ENCODE peak calls at places on chromosomes 7 and 10, in five cellular contexts. G, H, D, R and S are unnamed samples. For H3K4me1, the result is how much of the 10 kb centered on the place peaks cover.

GRCh38 chr10:17062493-17063487 is 66.8 kb downstream of the CUBN start:
- DNase-seq in H (no peak), G (no peak), R (no peak), D (no peak), S (peak)

GRCh38 chr7:112001089-112001826 is 204.9 kb downstream of the DOCK4 start:
- DNase-seq in D (no peak), G (no peak), R (no peak), H (no peak), S (no peak)

GRCh38 chr7:26060713-26061339 is 91.2 kb upstream of the NFE2L3 start:
- DNase-seq in D (no peak), R (no peak), H (no peak), G (no peak), S (no peak)

GRCh38 chr10:5570007-5570655 is 45.4 kb downstream of the CALML3 start:
- DNase-seq in D (no peak), H (peak), G (no peak), R (no peak), S (no peak)

GRCh38 chr10:107442035-107442505 is 277.6 kb upstream of the SORCS1 start:
- DNase-seq in D (no peak), R (no peak), G (no peak), H (no peak), S (no peak)

GRCh38 chr7:68537228-68538071 is 1060.8 kb upstream of the AUTS2 start:
- DNase-seq in R (no peak), D (no peak), G (no peak), H (no peak), S (no peak)

GRCh38 chr7:37201003-37201875 is 247.4 kb downstream of the ELMO1 start:
- DNase-seq in H (peak), R (peak), G (peak), D (peak), S (peak)

GRCh38 chr7:129376778-129377700 is 57.2 kb upstream of the STRIP2 start:
- DNase-seq in H (no peak), D (no peak), G (no peak), R (no peak), S (no peak)

GRCh38 chr10:47402681-47403301 is 18.7 kb upstream of the ZNF488 start:
- DNase-seq in G (peak), D (peak), R (no peak), H (peak), S (peak)

GRCh38 chr7:154388999-154389398 is 336.8 kb downstream of the DPP6 start:
- DNase-seq in G (no peak), R (no peak), H (no peak), D (no peak), S (no peak)

GRCh38 chr7:128381161-128381821 is 19.8 kb upstream of the PRRT4 start:
- DNase-seq in R (no peak), H (peak), G (peak), D (no peak), S (peak)

GRCh38 chr7:55063633-55064032 is 44.8 kb downstream of the EGFR start:
- DNase-seq in D (no peak), G (no peak), R (no peak), H (no peak), S (no peak)

GRCh38 chr7:106623846-106624245 is 37.1 kb downstream of the CCDC71L start:
- DNase-seq in R (no peak), G (no peak), D (peak), H (no peak), S (no peak)

GRCh38 chr10:124996127-124996853 is 54.4 kb downstream of the ZRANB1 start:
- DNase-seq in D (peak), H (peak), G (peak), R (no peak), S (no peak)

GRCh38 chr7:30321089-30321991 is 36.9 kb downstream of the ZNRF2 start:
- DNase-seq in R (peak), H (no peak), G (no peak), D (no peak), S (no peak)

GRCh38 chr10:4011136-4011812 is 226.3 kb upstream of the KLF6 start:
- DNase-seq in H (no peak), G (no peak), R (no peak), D (no peak), S (no peak)

GRCh38 chr7:142960955-142961512 is 1.1 kb downstream of the KEL start:
- DNase-seq in G (no peak), R (no peak), D (no peak), H (no peak), S (no peak)

GRCh38 chr7:130420943-130421578 is 19.8 kb downstream of the CEP41 start:
- DNase-seq in H (no peak), R (no peak), G (no peak), D (no peak), S (no peak)

GRCh38 chr10:48507933-48508830 is 96.7 kb downstream of the ARHGAP22 start:
- DNase-seq in R (no peak), D (no peak), G (no peak), H (no peak), S (no peak)

GRCh38 chr7:107167483-107168232 is 1.1 kb upstream of the HBP1 start:
- DNase-seq in R (no peak), H (peak), G (no peak), D (no peak), S (peak)

GRCh38 chr10:34786464-34786863 is 28.6 kb downstream of the PARD3 start:
- DNase-seq in G (no peak), D (no peak), R (no peak), H (no peak), S (no peak)

GRCh38 chr10:69088471-69088769 is 517 bp downstream of the SRGN start:
- DNase-seq in R (no peak), D (no peak), H (no peak), G (no peak), S (no peak)

GRCh38 chr7:20330176-20330796 is 414 bp upstream of the ITGB8 start:
- DNase-seq in R (no peak), H (peak), G (peak), D (peak), S (peak)
- H3K4me3 ChIP-seq in R (no peak), H (peak), G (peak), D (peak), S (peak)

GRCh38 chr10:86855503-86855902 is 99.1 kb downstream of the BMPR1A start:
- DNase-seq in D (no peak), H (no peak), R (no peak), G (no peak), S (no peak)
- H3K4me1 ChIP-seq in D (under half), H (under half), R (under half), G (under half), S (under half)

GRCh38 chr7:134690016-134690415 is 43.4 kb downstream of the BPGM start:
- DNase-seq in G (no peak), R (no peak), D (no peak), H (no peak), S (no peak)

GRCh38 chr7:134690614-134691504 is 44.2 kb downstream of the BPGM start:
- DNase-seq in D (no peak), R (no peak), H (no peak), G (no peak), S (no peak)

GRCh38 chr7:134684165-134684564 is 37.5 kb downstream of the BPGM start:
- DNase-seq in G (no peak), H (no peak), D (no peak), R (no peak), S (no peak)

GRCh38 chr7:134686782-134687181 is 40.1 kb downstream of the BPGM start:
- DNase-seq in G (no peak), D (no peak), R (no peak), H (no peak), S (no peak)

GRCh38 chr7:134685250-134685649 is 38.6 kb downstream of the BPGM start:
- DNase-seq in R (no peak), D (no peak), H (no peak), G (no peak), S (no peak)
- H3K4me3 ChIP-seq in R (no peak), D (no peak), H (no peak), G (no peak), S (no peak)

DNA sequence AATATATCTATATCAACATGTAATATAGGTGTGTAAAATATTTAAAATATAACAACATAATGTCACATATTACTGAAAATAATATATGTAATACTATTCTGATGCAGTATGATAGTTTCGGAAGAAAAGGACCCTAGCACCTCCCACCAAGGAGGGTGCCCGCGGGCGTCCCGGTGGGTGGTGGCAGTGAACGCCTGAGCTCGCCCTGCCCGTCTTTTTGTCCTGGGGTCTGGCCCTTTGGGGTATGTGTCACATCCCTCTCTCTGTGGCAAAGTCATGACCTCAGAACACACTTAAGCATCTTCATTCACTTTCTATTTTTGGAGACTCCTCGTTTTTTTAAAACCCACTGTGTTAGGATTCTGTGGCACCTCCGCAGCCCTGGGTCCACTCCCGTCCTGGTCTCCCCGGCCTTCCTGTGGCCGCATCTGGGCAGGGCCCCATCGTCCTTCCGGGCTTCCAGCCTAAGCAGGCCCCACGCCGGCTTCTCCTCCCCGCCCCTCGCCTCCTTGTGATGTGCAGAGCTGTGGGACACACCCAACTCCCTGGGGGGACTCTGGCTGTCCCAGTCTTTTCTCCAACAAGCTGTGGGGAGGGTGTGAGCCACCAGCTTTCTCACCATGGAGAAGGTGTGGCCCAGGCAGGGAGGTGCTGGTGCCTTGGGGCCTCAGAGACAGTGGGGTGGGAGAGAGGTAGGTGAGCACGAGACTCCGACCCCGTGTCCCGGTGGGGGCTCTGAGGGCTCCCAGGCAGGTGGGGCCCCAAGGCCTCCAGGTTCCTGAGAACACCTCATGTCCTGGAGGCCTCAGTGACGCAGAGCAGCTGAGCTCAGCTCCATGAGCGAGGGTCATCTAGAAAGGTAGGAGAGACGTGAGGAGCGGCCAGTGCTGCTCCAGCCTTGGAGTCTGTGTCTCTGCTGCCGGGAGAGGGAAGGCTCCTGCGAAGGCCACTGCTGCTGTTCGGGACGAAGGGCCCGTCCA is 16.5 kb downstream of the PWWP2B start:
- DNase-seq in D (no peak), G (no peak), R (no peak), H (peak), S (no peak)
- H3K4me1 ChIP-seq in D (under half), G (half or more), R (under half), H (half or more), S (half or more)

DNA sequence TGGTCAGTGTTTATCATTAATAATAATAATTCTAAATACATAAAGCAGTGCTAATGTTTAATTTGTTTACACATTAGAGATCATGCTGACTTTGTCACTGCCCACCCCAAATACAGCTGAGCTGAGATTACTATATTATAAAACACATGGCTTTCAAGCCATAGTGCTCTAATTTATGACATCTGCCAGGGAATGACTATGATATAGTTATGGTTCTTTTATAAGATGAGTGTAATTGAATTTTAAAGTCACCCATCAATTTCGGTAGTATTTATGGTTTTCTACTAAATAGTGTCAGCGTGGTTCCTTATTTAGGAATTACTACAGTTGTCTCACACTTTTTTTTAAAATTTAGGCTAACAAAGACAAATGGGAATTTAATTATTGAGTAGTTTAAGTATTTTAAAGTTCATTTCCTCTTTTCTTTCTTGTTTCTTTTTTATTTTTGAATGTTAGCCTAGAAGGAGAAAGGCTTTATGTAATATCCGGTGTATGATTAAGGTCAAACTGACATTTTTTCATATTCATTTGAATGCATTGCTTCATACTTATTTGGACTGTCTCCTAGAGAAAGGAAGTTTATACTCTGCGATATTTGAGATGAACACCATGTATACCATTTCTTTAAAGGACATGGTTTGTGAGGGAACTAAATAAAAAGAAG is 3.9 kb downstream of the CDK14 start:
- DNase-seq in R (no peak), G (no peak), H (no peak), D (no peak), S (no peak)
- H3K4me3 ChIP-seq in R (no peak), G (no peak), H (no peak), D (no peak), S (no peak)

GRCh38 chr7:41189866-41190265 is 513.0 kb downstream of the INHBA start:
- DNase-seq in R (no peak), H (no peak), D (no peak), G (no peak), S (no peak)
- H3K4me1 ChIP-seq in R (under half), H (under half), D (under half), G (under half), S (under half)

GRCh38 chr10:104334965-104335650 is 3.2 kb downstream of the ITPRIP start:
- DNase-seq in R (no peak), G (no peak), D (peak), H (no peak), S (peak)
- H3K4me3 ChIP-seq in R (no peak), G (peak), D (peak), H (peak), S (no peak)

GRCh38 chr7:84757756-84758155 is 429.1 kb downstream of the SEMA3D start:
- DNase-seq in R (no peak), H (no peak), G (no peak), D (no peak), S (no peak)
- H3K4me1 ChIP-seq in R (under half), H (under half), G (under half), D (under half), S (under half)

GRCh38 chr7:138063400-138063799 is 12.9 kb upstream of the AKR1D1 start:
- DNase-seq in H (no peak), D (no peak), R (no peak), G (no peak), S (no peak)

GRCh38 chr7:138065827-138066226 is 10.4 kb upstream of the AKR1D1 start:
- DNase-seq in G (no peak), D (no peak), H (no peak), R (no peak), S (no peak)

GRCh38 chr7:138064856-138065357 is 11.4 kb upstream of the AKR1D1 start:
- DNase-seq in H (no peak), D (no peak), G (no peak), R (no peak), S (no peak)

GRCh38 chr7:138067774-138068173 is 8.5 kb upstream of the AKR1D1 start:
- DNase-seq in H (no peak), R (no peak), D (no peak), G (no peak), S (no peak)

DNA sequence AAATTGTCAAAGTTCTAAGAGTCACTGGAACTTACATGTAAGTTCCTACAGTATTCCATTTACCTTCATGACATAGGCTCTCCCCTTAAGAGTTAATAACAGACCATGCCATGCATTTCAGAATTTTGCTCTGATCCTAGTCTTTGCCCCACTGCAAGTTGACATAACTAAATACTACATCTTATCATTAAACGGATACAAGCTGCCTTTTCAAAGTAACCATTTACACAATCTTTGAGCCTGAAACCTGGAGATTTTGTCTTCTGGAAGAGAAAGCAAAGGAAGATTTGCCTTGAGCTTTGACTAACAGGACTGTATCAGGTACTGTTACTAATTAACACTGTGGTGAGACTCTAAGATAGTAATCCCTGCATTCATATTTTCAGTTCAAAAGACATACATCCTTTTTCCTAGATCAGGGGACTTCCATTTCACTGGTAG is 9.3 kb upstream of the AKR1D1 start:
- DNase-seq in H (no peak), G (no peak), R (no peak), D (no peak), S (no peak)
- H3K4me3 ChIP-seq in H (no peak), G (no peak), R (no peak), D (no peak), S (no peak)

GRCh38 chr10:127880557-127880956 is 12.2 kb downstream of the CLRN3 start:
- DNase-seq in R (no peak), H (no peak), D (peak), G (peak), S (no peak)
- H3K4me1 ChIP-seq in R (under half), H (under half), D (under half), G (under half), S (under half)